ENCODE peak calls at places on chromosomes 12 and 14, in ten cellular contexts. F is PC-3, K is cardiac fibroblast, P is OCI-LY7, D is fibroblast of lung, V is NB4, O is mammary epithelial cell, E is fibroblast of the aortic adventitia, Q is fibroblast of villous mesenchyme, W is transverse colon. S is an unnamed sample.

GRCh38 chr12:3520168-3520567 is 29.2 kb downstream of the PRMT8 start:
- DNase-seq in F (peak), K (no peak), P (no peak), D (no peak), V (no peak), O (no peak), E (no peak), Q (no peak), W (peak), S (no peak)

GRCh38 chr12:129532707-129533499 is 370.9 kb downstream of the TMEM132D start:
- DNase-seq in F (no peak), K (no peak), P (no peak), D (no peak), V (no peak), O (no peak), E (no peak), Q (no peak), W (no peak), S (no peak)

GRCh38 chr14:99684356-99684952 is 356 bp downstream of the CYP46A1 start:
- DNase-seq in F (no peak), K (no peak), P (peak), D (peak), V (no peak), O (peak), E (no peak), Q (no peak), W (no peak), S (no peak)

GRCh38 chr14:94542111-94542810 is 19.0 kb upstream of the SERPINA4 start:
- DNase-seq in F (peak), K (peak), P (no peak), D (peak), V (no peak), O (no peak), E (no peak), Q (peak), W (no peak), S (no peak)

GRCh38 chr14:19799880-19800279 is 3.7 kb upstream of the OR4N2 start:
- DNase-seq in F (no peak), K (no peak), P (no peak), D (no peak), V (no peak), O (no peak), E (no peak), Q (no peak), W (no peak), S (no peak)

GRCh38 chr14:33836895-33837577 is 113.8 kb downstream of the EGLN3 start:
- DNase-seq in F (no peak), K (no peak), P (no peak), D (peak), V (no peak), O (no peak), E (no peak), Q (no peak), W (no peak), S (no peak)

GRCh38 chr14:30355431-30355913 is 203.5 kb upstream of the G2E3 start:
- DNase-seq in F (no peak), K (peak), P (no peak), D (peak), V (no peak), O (no peak), E (no peak), Q (peak), W (no peak), S (no peak)

GRCh38 chr12:67519824-67520433 is 128.6 kb upstream of the DYRK2 start:
- DNase-seq in F (no peak), K (no peak), P (no peak), D (no peak), V (no peak), O (no peak), E (no peak), Q (no peak), W (no peak), S (peak)

GRCh38 chr12:11718105-11718504 is 68.6 kb downstream of the ETV6 start:
- DNase-seq in F (no peak), K (no peak), P (no peak), D (no peak), V (no peak), O (no peak), E (no peak), Q (no peak), W (peak), S (no peak)

GRCh38 chr14:22850944-22851790 is 14.8 kb downstream of the MMP14 start:
- DNase-seq in F (peak), K (peak), P (no peak), D (peak), V (peak), O (peak), E (peak), Q (peak), W (peak), S (no peak)

GRCh38 chr12:5177731-5178130 is 134.1 kb downstream of the KCNA5 start:
- DNase-seq in F (peak), K (no peak), P (no peak), D (no peak), V (no peak), O (peak), E (no peak), Q (no peak), W (no peak), S (no peak)

GRCh38 chr14:73771848-73772705 is 57.9 kb upstream of the PNMA1 start:
- DNase-seq in F (peak), K (peak), P (peak), D (peak), V (peak), O (peak), E (peak), Q (peak), W (peak), S (no peak)

GRCh38 chr12:64825143-64826011 is 930 bp downstream of the TBC1D30 start:
- DNase-seq in F (no peak), K (no peak), P (no peak), D (no peak), V (no peak), O (no peak), E (no peak), Q (no peak), W (no peak), S (no peak)

GRCh38 chr14:42140831-42141279 is 534.2 kb downstream of the LRFN5 start:
- DNase-seq in F (peak), K (peak), P (no peak), D (peak), V (no peak), O (peak), E (peak), Q (peak), W (no peak), S (no peak)

GRCh38 chr12:6123258-6123657 is 1.2 kb downstream of the VWF start:
- DNase-seq in F (no peak), K (no peak), P (no peak), D (no peak), V (no peak), O (no peak), E (no peak), Q (no peak), W (no peak), S (no peak)

GRCh38 chr14:88908216-88908615 is 83.8 kb downstream of the TTC8 start:
- DNase-seq in F (no peak), K (no peak), P (no peak), D (no peak), V (no peak), O (no peak), E (no peak), Q (no peak), W (no peak), S (no peak)

GRCh38 chr12:120725151-120725658 is 421 bp upstream of the ACADS start:
- DNase-seq in F (no peak), K (no peak), P (no peak), D (no peak), V (no peak), O (no peak), E (no peak), Q (no peak), W (no peak), S (no peak)

GRCh38 chr12:4120316-4120920 is 153.1 kb upstream of the CCND2 start:
- DNase-seq in F (no peak), K (no peak), P (no peak), D (no peak), V (no peak), O (no peak), E (no peak), Q (no peak), W (no peak), S (no peak)

GRCh38 chr12:93183940-93184663 is 193.6 kb upstream of the NUDT4 start:
- DNase-seq in F (no peak), K (peak), P (peak), D (peak), V (peak), O (no peak), E (peak), Q (peak), W (no peak), S (no peak)

GRCh38 chr14:57139173-57139572 is 129.5 kb downstream of the EXOC5 start:
- DNase-seq in F (no peak), K (no peak), P (no peak), D (no peak), V (no peak), O (no peak), E (no peak), Q (no peak), W (no peak), S (no peak)

GRCh38 chr12:111597731-111598636 is 1.1 kb downstream of the ATXN2 start:
- DNase-seq in F (peak), K (peak), P (peak), D (peak), V (peak), O (peak), E (no peak), Q (peak), W (peak), S (peak)

GRCh38 chr14:61620130-61620946 is 75.0 kb upstream of the HIF1A start:
- DNase-seq in F (peak), K (peak), P (no peak), D (peak), V (no peak), O (peak), E (peak), Q (peak), W (no peak), S (no peak)

GRCh38 chr14:101506211-101506920 is 54.9 kb upstream of the DIO3 start:
- DNase-seq in F (no peak), K (no peak), P (no peak), D (no peak), V (no peak), O (no peak), E (no peak), Q (no peak), W (peak), S (no peak)

GRCh38 chr12:102120886-102121285 is 903 bp downstream of the PARPBP start:
- DNase-seq in F (peak), K (peak), P (peak), D (peak), V (peak), O (peak), E (peak), Q (peak), W (no peak), S (no peak)

GRCh38 chr14:64147126-64147790 is 146.9 kb downstream of the ESR2 start:
- DNase-seq in F (no peak), K (peak), P (no peak), D (peak), V (no peak), O (no peak), E (no peak), Q (peak), W (no peak), S (no peak)

GRCh38 chr12:25811656-25812126 is 146.8 kb upstream of the RASSF8 start:
- DNase-seq in F (peak), K (peak), P (no peak), D (peak), V (peak), O (peak), E (no peak), Q (peak), W (no peak), S (no peak)

GRCh38 chr14:63986789-63987533 is 134.2 kb downstream of the SYNE2 start:
- DNase-seq in F (peak), K (peak), P (no peak), D (peak), V (peak), O (peak), E (peak), Q (peak), W (peak), S (peak)

GRCh38 chr14:67541448-67542387 is 8.6 kb downstream of the PLEKHH1 start:
- DNase-seq in F (no peak), K (no peak), P (no peak), D (no peak), V (peak), O (no peak), E (no peak), Q (no peak), W (peak), S (no peak)

GRCh38 chr12:114834621-114835020 is 150.6 kb upstream of the TBX3 start:
- DNase-seq in F (peak), K (peak), P (no peak), D (peak), V (no peak), O (no peak), E (peak), Q (peak), W (no peak), S (no peak)

GRCh38 chr12:118145798-118146156 is 9.9 kb downstream of the PEBP1 start:
- DNase-seq in F (no peak), K (no peak), P (no peak), D (no peak), V (no peak), O (no peak), E (no peak), Q (no peak), W (no peak), S (no peak)

GRCh38 chr12:2561367-2561766 is 233.4 kb upstream of the FKBP4 start:
- DNase-seq in F (no peak), K (no peak), P (no peak), D (no peak), V (peak), O (no peak), E (peak), Q (no peak), W (no peak), S (no peak)

GRCh38 chr14:22426711-22427110 is 162.3 kb downstream of the DAD1 start:
- DNase-seq in F (no peak), K (no peak), P (no peak), D (no peak), V (peak), O (no peak), E (no peak), Q (no peak), W (no peak), S (no peak)

GRCh38 chr14:81127785-81128184 is 93.0 kb downstream of the GTF2A1 start:
- DNase-seq in F (no peak), K (peak), P (no peak), D (peak), V (peak), O (no peak), E (peak), Q (peak), W (no peak), S (no peak)

GRCh38 chr12:131589231-131589902 is 121.5 kb upstream of the SFSWAP start:
- DNase-seq in F (no peak), K (no peak), P (no peak), D (no peak), V (peak), O (no peak), E (no peak), Q (no peak), W (no peak), S (no peak)

GRCh38 chr14:103124501-103125001 is 1.3 kb downstream of the TNFAIP2 start:
- DNase-seq in F (no peak), K (no peak), P (no peak), D (no peak), V (no peak), O (no peak), E (no peak), Q (no peak), W (no peak), S (no peak)
- H3K4me3 ChIP-seq in F (peak), K (peak), P (no peak), D (peak), V (no peak), O (no peak), E (peak), Q (peak), W (peak), S (no peak)

DNA sequence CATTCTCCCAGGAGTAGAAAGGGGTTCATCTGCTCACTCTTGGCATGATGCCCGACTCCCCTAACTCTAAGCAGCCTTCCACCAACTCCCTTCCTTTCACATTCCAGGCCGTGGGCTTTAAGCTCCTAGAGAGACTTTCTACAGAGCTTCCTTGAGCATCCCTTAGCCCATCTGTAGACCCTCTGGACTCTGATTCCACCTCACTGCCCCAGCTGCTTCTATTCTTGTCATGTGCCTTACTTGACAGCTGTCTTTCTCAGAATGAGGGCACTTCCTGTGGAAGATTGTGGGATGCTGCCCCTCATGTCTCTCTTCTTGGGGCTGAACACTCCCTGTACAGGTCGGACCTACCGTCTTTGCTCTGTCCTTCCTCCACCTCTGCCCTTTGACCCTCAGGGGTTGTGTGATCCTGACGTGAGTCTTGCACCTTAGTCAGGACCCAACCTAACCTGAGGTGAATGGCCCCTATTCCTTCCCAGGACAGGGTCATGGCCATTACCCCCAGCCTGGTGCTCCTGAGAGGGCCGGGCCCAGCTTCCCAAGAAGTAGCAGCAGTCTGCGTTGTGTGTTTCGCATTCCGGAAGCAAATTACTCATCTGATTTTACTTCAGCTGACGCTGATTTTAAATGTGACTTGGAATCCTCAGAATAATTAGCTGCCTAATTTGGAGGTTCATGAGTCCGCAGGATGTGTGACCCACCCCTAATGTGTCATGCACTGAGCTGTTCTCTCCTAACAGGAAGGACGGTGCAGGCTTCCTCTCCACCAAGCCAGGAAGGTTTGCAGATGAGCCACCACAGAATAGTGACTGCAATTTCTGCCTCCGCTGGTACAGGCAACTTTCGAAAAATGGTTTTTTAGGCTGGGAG is 2.7 kb upstream of the GALNT6 start:
- DNase-seq in F (peak), K (peak), P (no peak), D (peak), V (peak), O (peak), E (peak), Q (peak), W (peak), S (no peak)
- H3K4me3 ChIP-seq in F (peak), K (no peak), P (no peak), D (no peak), V (no peak), O (no peak), E (no peak), Q (no peak), W (no peak), S (no peak)

DNA sequence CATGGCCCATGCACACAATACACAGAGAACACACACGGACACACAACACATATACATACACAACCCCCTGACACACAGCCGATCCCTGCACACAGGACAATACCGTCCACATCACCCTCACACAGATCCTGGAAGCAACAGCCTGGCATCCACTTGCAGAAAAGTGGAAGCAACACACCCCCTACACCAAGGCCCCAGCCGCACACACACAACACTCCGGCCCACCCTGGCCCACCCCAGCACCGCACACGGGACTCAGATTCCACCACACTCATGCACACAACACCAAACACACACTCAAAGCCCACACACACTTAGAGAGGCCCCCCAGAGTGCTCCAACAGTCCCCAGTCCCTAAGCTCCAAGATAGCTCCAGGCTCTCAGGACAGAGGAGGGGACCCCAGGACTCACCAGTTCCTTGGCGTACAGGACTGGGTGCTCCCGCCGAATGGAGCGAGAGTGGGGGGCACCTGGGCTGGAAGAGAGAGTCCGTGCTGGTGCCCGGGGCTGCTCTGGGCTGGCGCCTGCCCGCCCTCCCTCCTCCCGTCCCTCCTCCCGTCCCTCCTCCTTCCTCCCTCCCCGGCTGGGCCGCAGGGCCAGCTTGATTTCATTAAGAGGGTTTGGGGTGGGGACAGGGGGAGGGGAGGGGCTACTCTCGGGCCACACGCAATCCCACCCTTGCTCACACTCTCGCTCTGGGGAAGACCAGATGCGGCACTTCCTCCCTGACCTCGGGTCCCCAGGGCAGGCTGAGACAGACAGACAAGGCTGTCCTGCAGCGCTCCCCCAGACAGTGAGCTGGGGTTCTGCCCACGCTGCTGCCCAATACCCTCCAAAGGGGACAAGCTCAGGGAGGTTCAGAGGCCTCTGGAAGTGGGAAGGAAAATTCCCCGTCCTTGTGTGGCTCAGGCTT is at the start of gene TMEM119:
- DNase-seq in F (no peak), K (no peak), P (peak), D (peak), V (peak), O (no peak), E (peak), Q (peak), W (no peak), S (no peak)
- H3K4me3 ChIP-seq in F (no peak), K (no peak), P (no peak), D (peak), V (no peak), O (no peak), E (peak), Q (peak), W (peak), S (peak)

DNA sequence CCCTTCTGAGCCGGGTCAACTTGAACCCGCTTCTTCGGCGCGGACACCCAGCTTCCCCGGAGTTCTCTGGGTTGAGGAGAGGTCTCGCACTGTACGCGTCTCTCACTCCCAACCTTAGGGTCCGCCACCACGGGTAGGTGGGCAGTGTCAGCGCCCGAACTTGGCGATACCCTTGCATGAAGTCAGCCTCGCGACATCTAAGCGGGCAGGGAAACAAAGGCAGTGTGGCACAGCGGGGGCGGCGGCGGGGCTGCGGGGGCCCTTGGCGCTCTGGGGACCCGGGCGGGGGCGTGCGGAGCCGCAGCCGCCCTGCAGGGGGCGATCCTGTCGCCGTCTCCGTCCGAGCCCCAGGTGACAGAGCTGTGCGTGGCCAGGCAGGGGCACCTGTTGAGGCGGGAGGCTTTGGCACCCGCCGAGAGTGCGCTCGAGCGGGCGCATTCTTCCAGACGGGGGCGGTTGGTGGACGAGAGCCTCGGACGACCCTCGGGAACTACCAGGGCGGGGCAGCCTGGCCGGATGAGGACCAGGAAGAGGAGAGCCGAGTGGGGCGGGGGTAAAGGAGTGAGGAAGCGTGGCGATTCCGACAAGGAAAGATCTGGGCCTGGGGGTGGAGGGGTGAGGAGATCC is 1.1 kb downstream of the GALNT16 start:
- DNase-seq in F (peak), K (no peak), P (peak), D (no peak), V (no peak), O (no peak), E (no peak), Q (no peak), W (peak), S (peak)
- H3K4me3 ChIP-seq in F (peak), K (peak), P (no peak), D (peak), V (no peak), O (no peak), E (peak), Q (peak), W (peak), S (peak)

GRCh38 chr12:12995088-12995487 is 5.0 kb downstream of the HEBP1 start:
- DNase-seq in F (no peak), K (no peak), P (no peak), D (no peak), V (no peak), O (no peak), E (no peak), Q (no peak), W (no peak), S (no peak)
- H3K4me3 ChIP-seq in F (no peak), K (no peak), P (no peak), D (no peak), V (no peak), O (no peak), E (no peak), Q (no peak), W (no peak), S (no peak)

GRCh38 chr12:55712154-55712553 is 3.7 kb upstream of the BLOC1S1 start:
- DNase-seq in F (no peak), K (peak), P (no peak), D (no peak), V (no peak), O (no peak), E (no peak), Q (no peak), W (no peak), S (no peak)
- H3K4me3 ChIP-seq in F (no peak), K (no peak), P (no peak), D (no peak), V (no peak), O (no peak), E (no peak), Q (no peak), W (no peak), S (no peak)